ENCODE peak calls at places on chromosomes 3 and 15, in five cellular contexts. One of them, this sample, is unnamed.

GRCh38 chr15:49675051-49675450 is 54.2 kb downstream of the DTWD1 start:
- DNase-seq in AG04450: peak; percentile 55
- DNase-seq in transverse colon: no peak
- DNase-seq in CD4-positive, alpha-beta T cell: no peak
- DNase-seq in AG10803: peak; percentile 93
- DNase-seq in this sample: no peak

GRCh38 chr3:189947948-189948723 is 172.6 kb downstream of the P3H2 start:
- DNase-seq in AG04450: no peak
- DNase-seq in transverse colon: no peak
- DNase-seq in CD4-positive, alpha-beta T cell: no peak
- DNase-seq in AG10803: peak; percentile 35
- DNase-seq in this sample: no peak

GRCh38 chr3:4532535-4533112 is 39.5 kb downstream of the ITPR1 start:
- DNase-seq in AG04450: no peak
- DNase-seq in transverse colon: no peak
- DNase-seq in CD4-positive, alpha-beta T cell: no peak
- DNase-seq in AG10803: no peak
- DNase-seq in this sample: peak; percentile 26

GRCh38 chr3:37072892-37073291 is 79.6 kb downstream of the MLH1 start:
- DNase-seq in AG04450: peak; percentile 83
- DNase-seq in transverse colon: peak; percentile 32
- DNase-seq in CD4-positive, alpha-beta T cell: no peak
- DNase-seq in AG10803: peak; percentile 67
- DNase-seq in this sample: no peak

GRCh38 chr3:63845215-63845614 is 18.4 kb downstream of the THOC7 start:
- DNase-seq in AG04450: no peak
- DNase-seq in transverse colon: no peak
- DNase-seq in CD4-positive, alpha-beta T cell: no peak
- DNase-seq in AG10803: no peak
- DNase-seq in this sample: no peak

GRCh38 chr15:42858540-42858939 is 62.0 kb downstream of the TTBK2 start:
- DNase-seq in AG04450: no peak
- DNase-seq in transverse colon: no peak
- DNase-seq in CD4-positive, alpha-beta T cell: no peak
- DNase-seq in AG10803: no peak
- DNase-seq in this sample: no peak

GRCh38 chr15:56244237-56244810 is 645 bp upstream of the RFX7 start:
- DNase-seq in AG04450: peak; percentile 23
- DNase-seq in transverse colon: peak; percentile 38
- DNase-seq in CD4-positive, alpha-beta T cell: peak; percentile 10
- DNase-seq in AG10803: peak; percentile 66
- DNase-seq in this sample: peak; percentile 45

GRCh38 chr15:42549052-42549491 is 434 bp downstream of the HAUS2 start:
- DNase-seq in AG04450: no peak
- DNase-seq in transverse colon: peak; percentile 16
- DNase-seq in CD4-positive, alpha-beta T cell: peak; percentile 4
- DNase-seq in AG10803: peak; percentile 15
- DNase-seq in this sample: peak; percentile 15

GRCh38 chr15:78041946-78042345 is 35.6 kb downstream of the TBC1D2B start:
- DNase-seq in AG04450: no peak
- DNase-seq in transverse colon: no peak
- DNase-seq in CD4-positive, alpha-beta T cell: no peak
- DNase-seq in AG10803: no peak
- DNase-seq in this sample: no peak

GRCh38 chr3:72328755-72329154 is 519.5 kb downstream of the SHQ1 start:
- DNase-seq in AG04450: no peak
- DNase-seq in transverse colon: no peak
- DNase-seq in CD4-positive, alpha-beta T cell: no peak
- DNase-seq in AG10803: no peak
- DNase-seq in this sample: no peak

GRCh38 chr3:141876891-141877561 is 583 bp downstream of the ATP1B3 start:
- DNase-seq in AG04450: no peak
- DNase-seq in transverse colon: peak; percentile 65
- DNase-seq in CD4-positive, alpha-beta T cell: peak; percentile 44
- DNase-seq in AG10803: peak; percentile 40
- DNase-seq in this sample: peak; percentile 38

GRCh38 chr3:129226374-129226773 is 23.0 kb upstream of the COPG1 start:
- DNase-seq in AG04450: no peak
- DNase-seq in transverse colon: peak; percentile 72
- DNase-seq in CD4-positive, alpha-beta T cell: no peak
- DNase-seq in AG10803: peak; percentile 92
- DNase-seq in this sample: no peak

GRCh38 chr3:31733234-31733667 is 200.5 kb downstream of the STT3B start:
- DNase-seq in AG04450: no peak
- DNase-seq in transverse colon: no peak
- DNase-seq in CD4-positive, alpha-beta T cell: no peak
- DNase-seq in AG10803: no peak
- DNase-seq in this sample: no peak

GRCh38 chr3:169085827-169086226 is 577.7 kb downstream of the MECOM start:
- DNase-seq in AG04450: peak; percentile 84
- DNase-seq in transverse colon: no peak
- DNase-seq in CD4-positive, alpha-beta T cell: no peak
- DNase-seq in AG10803: peak; percentile 98
- DNase-seq in this sample: no peak

GRCh38 chr3:71039332-71039731 is 544.2 kb downstream of the FOXP1 start:
- DNase-seq in AG04450: no peak
- DNase-seq in transverse colon: no peak
- DNase-seq in CD4-positive, alpha-beta T cell: no peak
- DNase-seq in AG10803: no peak
- DNase-seq in this sample: no peak

GRCh38 chr3:72482589-72483249 is 365.5 kb downstream of the SHQ1 start:
- DNase-seq in AG04450: peak; percentile 27
- DNase-seq in transverse colon: peak; percentile 74
- DNase-seq in CD4-positive, alpha-beta T cell: peak; percentile 55
- DNase-seq in AG10803: peak; percentile 60
- DNase-seq in this sample: no peak

GRCh38 chr15:27826902-27827321 is 272.2 kb downstream of the OCA2 start:
- DNase-seq in AG04450: no peak
- DNase-seq in transverse colon: no peak
- DNase-seq in CD4-positive, alpha-beta T cell: no peak
- DNase-seq in AG10803: peak; percentile 71
- DNase-seq in this sample: no peak

GRCh38 chr15:78316211-78317077 is 17.0 kb upstream of the SKIC8 start:
- DNase-seq in AG04450: no peak
- DNase-seq in transverse colon: peak; percentile 81
- DNase-seq in CD4-positive, alpha-beta T cell: no peak
- DNase-seq in AG10803: no peak
- DNase-seq in this sample: peak; percentile 54

GRCh38 chr3:47464603-47465002 is 11.1 kb downstream of the SCAP start:
- DNase-seq in AG04450: no peak
- DNase-seq in transverse colon: no peak
- DNase-seq in CD4-positive, alpha-beta T cell: no peak
- DNase-seq in AG10803: no peak
- DNase-seq in this sample: no peak

GRCh38 chr3:159721324-159721723 is 267.3 kb upstream of the IL12A start:
- DNase-seq in AG04450: no peak
- DNase-seq in transverse colon: no peak
- DNase-seq in CD4-positive, alpha-beta T cell: no peak
- DNase-seq in AG10803: peak; percentile 31
- DNase-seq in this sample: no peak

GRCh38 chr3:50554553-50554952 is 13.0 kb downstream of the C3orf18 start:
- DNase-seq in AG04450: no peak
- DNase-seq in transverse colon: no peak
- DNase-seq in CD4-positive, alpha-beta T cell: no peak
- DNase-seq in AG10803: no peak
- DNase-seq in this sample: no peak

GRCh38 chr3:24512564-24513197 is 18.0 kb upstream of the THRB start:
- DNase-seq in AG04450: no peak
- DNase-seq in transverse colon: no peak
- DNase-seq in CD4-positive, alpha-beta T cell: no peak
- DNase-seq in AG10803: no peak
- DNase-seq in this sample: no peak

GRCh38 chr3:19934098-19934566 is at the start of gene EFHB:
- DNase-seq in AG04450: no peak
- DNase-seq in transverse colon: peak; percentile 63
- DNase-seq in CD4-positive, alpha-beta T cell: no peak
- DNase-seq in AG10803: peak; percentile 21
- DNase-seq in this sample: peak; percentile 70

GRCh38 chr3:123737168-123737567 is 147.0 kb downstream of the MYLK start:
- DNase-seq in AG04450: no peak
- DNase-seq in transverse colon: no peak
- DNase-seq in CD4-positive, alpha-beta T cell: no peak
- DNase-seq in AG10803: no peak
- DNase-seq in this sample: no peak
- TF ChIP-seq CTCF in AG04450: no peak
- TF ChIP-seq CTCF in transverse colon: no peak
- TF ChIP-seq CTCF in CD4-positive, alpha-beta T cell: no peak
- TF ChIP-seq CTCF in AG10803: no peak
- TF ChIP-seq CTCF in this sample: no peak

DNA sequence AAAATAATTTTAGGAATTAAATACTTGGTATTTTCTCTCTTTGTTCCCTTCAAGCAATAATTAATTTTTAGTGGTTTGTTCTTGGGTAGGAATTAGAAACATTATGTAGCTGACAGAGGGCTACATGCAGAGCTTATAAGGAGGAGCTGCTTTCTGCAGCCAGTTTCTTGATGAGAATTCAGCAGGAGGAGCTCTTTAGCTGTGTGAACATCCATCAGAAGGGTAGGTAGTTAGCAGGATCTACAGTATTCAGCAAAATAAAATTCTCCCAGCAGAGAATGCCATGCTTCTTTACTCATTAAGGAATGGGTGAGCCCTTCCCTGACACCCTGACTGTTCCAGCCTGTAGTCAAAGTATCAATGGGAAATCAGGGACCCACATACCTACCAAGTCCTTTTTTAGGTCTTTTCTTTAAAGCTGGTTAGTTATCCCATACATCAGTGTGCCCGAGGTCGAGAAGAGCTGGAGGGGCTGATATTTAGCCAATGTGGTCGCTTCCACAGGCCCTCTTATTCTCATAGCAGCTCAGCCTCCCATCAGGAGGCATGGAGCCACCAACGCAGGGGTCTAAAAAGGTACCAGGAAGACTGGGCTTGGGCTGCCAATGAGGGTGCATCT is 54.0 kb downstream of the KCNAB1 start:
- DNase-seq in AG04450: peak; percentile 13
- DNase-seq in transverse colon: no peak
- DNase-seq in CD4-positive, alpha-beta T cell: no peak
- DNase-seq in AG10803: peak; percentile 70
- DNase-seq in this sample: no peak
- TF ChIP-seq CTCF in AG04450: peak; percentile 42
- TF ChIP-seq CTCF in transverse colon: peak; percentile 15
- TF ChIP-seq CTCF in CD4-positive, alpha-beta T cell: no peak
- TF ChIP-seq CTCF in AG10803: peak; percentile 69
- TF ChIP-seq CTCF in this sample: no peak

GRCh38 chr3:147838650-147839049 is 429.5 kb downstream of the ZIC1 start:
- DNase-seq in AG04450: no peak
- DNase-seq in transverse colon: no peak
- DNase-seq in CD4-positive, alpha-beta T cell: no peak
- DNase-seq in AG10803: peak; percentile 13
- DNase-seq in this sample: no peak
- TF ChIP-seq CTCF in AG04450: peak; percentile 58
- TF ChIP-seq CTCF in transverse colon: no peak
- TF ChIP-seq CTCF in CD4-positive, alpha-beta T cell: no peak
- TF ChIP-seq CTCF in AG10803: peak; percentile 37
- TF ChIP-seq CTCF in this sample: no peak

GRCh38 chr15:51359981-51360380 is 18.5 kb downstream of the GLDN start:
- DNase-seq in AG04450: no peak
- DNase-seq in transverse colon: no peak
- DNase-seq in CD4-positive, alpha-beta T cell: no peak
- DNase-seq in AG10803: no peak
- DNase-seq in this sample: no peak
- TF ChIP-seq CTCF in AG04450: no peak
- TF ChIP-seq CTCF in transverse colon: no peak
- TF ChIP-seq CTCF in CD4-positive, alpha-beta T cell: no peak
- TF ChIP-seq CTCF in AG10803: no peak
- TF ChIP-seq CTCF in this sample: no peak

This sample was measured in glutamatergic neuron.